ENCODE peak calls at places on chromosome 3, in nine cellular contexts. One of them, this sample, is unnamed.

GRCh38 chr3:52221563-52222318 is 3.7 kb downstream of the TLR9 start:
- DNase-seq in left ventricle myocardium inferior: no peak
- DNase-seq in NB4: no peak
- DNase-seq in gastrocnemius medialis: peak
- DNase-seq in GM13977: no peak
- DNase-seq in Calu3: no peak
- DNase-seq in cardiac fibroblast: no peak
- DNase-seq in dorsolateral prefrontal cortex: no peak
- DNase-seq in upper lobe of right lung: peak
- DNase-seq in this sample: no peak

GRCh38 chr3:101836907-101837598 is 12.3 kb upstream of the NFKBIZ start:
- DNase-seq in left ventricle myocardium inferior: no peak
- DNase-seq in NB4: peak
- DNase-seq in gastrocnemius medialis: no peak
- DNase-seq in GM13977: no peak
- DNase-seq in Calu3: no peak
- DNase-seq in cardiac fibroblast: peak
- DNase-seq in dorsolateral prefrontal cortex: no peak
- DNase-seq in upper lobe of right lung: no peak
- DNase-seq in this sample: no peak

GRCh38 chr3:66991478-66991877 is 6.6 kb upstream of the KBTBD8 start:
- DNase-seq in left ventricle myocardium inferior: no peak
- DNase-seq in NB4: peak
- DNase-seq in gastrocnemius medialis: no peak
- DNase-seq in GM13977: no peak
- DNase-seq in Calu3: peak
- DNase-seq in cardiac fibroblast: peak
- DNase-seq in dorsolateral prefrontal cortex: no peak
- DNase-seq in upper lobe of right lung: no peak
- DNase-seq in this sample: peak

GRCh38 chr3:47984089-47984759 is 32.0 kb downstream of the MAP4 start:
- DNase-seq in left ventricle myocardium inferior: no peak
- DNase-seq in NB4: no peak
- DNase-seq in gastrocnemius medialis: no peak
- DNase-seq in GM13977: no peak
- DNase-seq in Calu3: no peak
- DNase-seq in cardiac fibroblast: peak
- DNase-seq in dorsolateral prefrontal cortex: no peak
- DNase-seq in upper lobe of right lung: no peak
- DNase-seq in this sample: peak

GRCh38 chr3:51691021-51691420 is 15.8 kb upstream of the GRM2 start:
- DNase-seq in left ventricle myocardium inferior: no peak
- DNase-seq in NB4: no peak
- DNase-seq in gastrocnemius medialis: no peak
- DNase-seq in GM13977: no peak
- DNase-seq in Calu3: no peak
- DNase-seq in cardiac fibroblast: no peak
- DNase-seq in dorsolateral prefrontal cortex: no peak
- DNase-seq in upper lobe of right lung: no peak
- DNase-seq in this sample: no peak

GRCh38 chr3:158659454-158660237 is 12.8 kb downstream of the LXN start:
- DNase-seq in left ventricle myocardium inferior: peak
- DNase-seq in NB4: peak
- DNase-seq in gastrocnemius medialis: peak
- DNase-seq in GM13977: peak
- DNase-seq in Calu3: peak
- DNase-seq in cardiac fibroblast: peak
- DNase-seq in dorsolateral prefrontal cortex: peak
- DNase-seq in upper lobe of right lung: no peak
- DNase-seq in this sample: no peak

GRCh38 chr3:173748140-173748539 is 350.6 kb downstream of the NLGN1 start:
- DNase-seq in left ventricle myocardium inferior: no peak
- DNase-seq in NB4: no peak
- DNase-seq in gastrocnemius medialis: no peak
- DNase-seq in GM13977: no peak
- DNase-seq in Calu3: no peak
- DNase-seq in cardiac fibroblast: no peak
- DNase-seq in dorsolateral prefrontal cortex: no peak
- DNase-seq in upper lobe of right lung: no peak
- DNase-seq in this sample: no peak

GRCh38 chr3:59641169-59641914 is 591.5 kb upstream of the CFAP20DC start:
- DNase-seq in left ventricle myocardium inferior: peak
- DNase-seq in NB4: no peak
- DNase-seq in gastrocnemius medialis: peak
- DNase-seq in GM13977: no peak
- DNase-seq in Calu3: no peak
- DNase-seq in cardiac fibroblast: peak
- DNase-seq in dorsolateral prefrontal cortex: no peak
- DNase-seq in upper lobe of right lung: no peak
- DNase-seq in this sample: no peak

GRCh38 chr3:81170298-81170697 is 591.1 kb downstream of the GBE1 start:
- DNase-seq in left ventricle myocardium inferior: no peak
- DNase-seq in NB4: no peak
- DNase-seq in gastrocnemius medialis: no peak
- DNase-seq in GM13977: no peak
- DNase-seq in Calu3: no peak
- DNase-seq in cardiac fibroblast: no peak
- DNase-seq in dorsolateral prefrontal cortex: no peak
- DNase-seq in upper lobe of right lung: no peak
- DNase-seq in this sample: no peak

GRCh38 chr3:155861476-155862183 is 7.4 kb upstream of the SLC33A1 start:
- DNase-seq in left ventricle myocardium inferior: no peak
- DNase-seq in NB4: no peak
- DNase-seq in gastrocnemius medialis: no peak
- DNase-seq in GM13977: no peak
- DNase-seq in Calu3: no peak
- DNase-seq in cardiac fibroblast: no peak
- DNase-seq in dorsolateral prefrontal cortex: no peak
- DNase-seq in upper lobe of right lung: no peak
- DNase-seq in this sample: no peak

GRCh38 chr3:25468866-25469319 is 40.8 kb downstream of the RARB start:
- DNase-seq in left ventricle myocardium inferior: peak
- DNase-seq in NB4: no peak
- DNase-seq in gastrocnemius medialis: peak
- DNase-seq in GM13977: no peak
- DNase-seq in Calu3: no peak
- DNase-seq in cardiac fibroblast: peak
- DNase-seq in dorsolateral prefrontal cortex: no peak
- DNase-seq in upper lobe of right lung: no peak
- DNase-seq in this sample: peak
- TF ChIP-seq CTCF in left ventricle myocardium inferior: peak
- TF ChIP-seq CTCF in NB4: no peak
- TF ChIP-seq CTCF in gastrocnemius medialis: peak
- TF ChIP-seq CTCF in GM13977: no peak
- TF ChIP-seq CTCF in Calu3: no peak
- TF ChIP-seq CTCF in cardiac fibroblast: peak
- TF ChIP-seq CTCF in dorsolateral prefrontal cortex: no peak
- TF ChIP-seq CTCF in upper lobe of right lung: peak
- TF ChIP-seq CTCF in this sample: peak

GRCh38 chr3:120244834-120245225 is 40.2 kb downstream of the GPR156 start:
- DNase-seq in left ventricle myocardium inferior: no peak
- DNase-seq in NB4: no peak
- DNase-seq in gastrocnemius medialis: no peak
- DNase-seq in GM13977: no peak
- DNase-seq in Calu3: no peak
- DNase-seq in cardiac fibroblast: no peak
- DNase-seq in dorsolateral prefrontal cortex: no peak
- DNase-seq in upper lobe of right lung: no peak
- DNase-seq in this sample: no peak
- TF ChIP-seq CTCF in left ventricle myocardium inferior: no peak
- TF ChIP-seq CTCF in NB4: no peak
- TF ChIP-seq CTCF in gastrocnemius medialis: no peak
- TF ChIP-seq CTCF in GM13977: no peak
- TF ChIP-seq CTCF in Calu3: no peak
- TF ChIP-seq CTCF in cardiac fibroblast: no peak
- TF ChIP-seq CTCF in dorsolateral prefrontal cortex: no peak
- TF ChIP-seq CTCF in upper lobe of right lung: no peak
- TF ChIP-seq CTCF in this sample: no peak

DNA sequence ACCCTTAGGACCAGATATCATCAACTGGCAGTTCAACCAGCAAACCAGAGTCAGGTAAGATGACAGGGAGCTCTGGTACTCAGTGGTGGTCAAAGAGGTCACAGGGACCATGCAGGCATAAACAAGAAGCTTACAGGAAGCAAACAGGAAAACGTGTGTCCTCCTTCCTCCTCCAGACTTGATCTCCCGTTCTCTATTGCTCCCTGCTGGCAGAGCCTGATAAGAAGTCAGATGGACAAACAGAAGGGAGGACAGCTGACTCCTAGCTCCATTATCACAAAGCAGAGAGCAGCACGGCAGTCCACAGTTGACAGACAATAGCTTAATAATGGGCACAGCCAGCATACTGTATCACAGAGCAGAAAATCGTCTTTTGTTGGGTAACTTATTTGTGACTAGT is 156.5 kb upstream of the SLC2A2 start:
- DNase-seq in left ventricle myocardium inferior: no peak
- DNase-seq in NB4: no peak
- DNase-seq in gastrocnemius medialis: no peak
- DNase-seq in GM13977: no peak
- DNase-seq in Calu3: peak
- DNase-seq in cardiac fibroblast: peak
- DNase-seq in dorsolateral prefrontal cortex: no peak
- DNase-seq in upper lobe of right lung: no peak
- DNase-seq in this sample: no peak
- TF ChIP-seq CTCF in left ventricle myocardium inferior: no peak
- TF ChIP-seq CTCF in NB4: no peak
- TF ChIP-seq CTCF in gastrocnemius medialis: no peak
- TF ChIP-seq CTCF in GM13977: no peak
- TF ChIP-seq CTCF in Calu3: peak
- TF ChIP-seq CTCF in cardiac fibroblast: no peak
- TF ChIP-seq CTCF in dorsolateral prefrontal cortex: peak
- TF ChIP-seq CTCF in upper lobe of right lung: no peak
- TF ChIP-seq CTCF in this sample: peak

GRCh38 chr3:150830094-150830681 is 67.2 kb upstream of the SIAH2 start:
- DNase-seq in left ventricle myocardium inferior: no peak
- DNase-seq in NB4: peak
- DNase-seq in gastrocnemius medialis: no peak
- DNase-seq in GM13977: peak
- DNase-seq in Calu3: peak
- DNase-seq in cardiac fibroblast: peak
- DNase-seq in dorsolateral prefrontal cortex: no peak
- DNase-seq in upper lobe of right lung: no peak
- DNase-seq in this sample: no peak
- TF ChIP-seq CTCF in left ventricle myocardium inferior: peak
- TF ChIP-seq CTCF in NB4: peak
- TF ChIP-seq CTCF in gastrocnemius medialis: no peak
- TF ChIP-seq CTCF in GM13977: peak
- TF ChIP-seq CTCF in Calu3: peak
- TF ChIP-seq CTCF in cardiac fibroblast: no peak
- TF ChIP-seq CTCF in dorsolateral prefrontal cortex: no peak
- TF ChIP-seq CTCF in upper lobe of right lung: no peak
- TF ChIP-seq CTCF in this sample: peak